ENCODE peak calls at places on chromosome 5, in ten cellular contexts. U is lower lobe of right lung; G is COR-L47; E is activated T-helper 1 cell treated with Interleukin-2 at 50 U/mL for 16 hours; A is GM23248; D is cardiac muscle cell; V is NCI-H510A treated with DMSO at 0.1 percent for 48 hours; C is AG10803; L is D341Med; K is CD4-positive, alpha-beta memory T cell. Z is an unnamed sample.

GRCh38 chr5:128681764-128682664 is 144.0 kb upstream of the FBN2 start:
- DNase-seq in U (no peak), G (peak; percentile 2), E (no peak), A (peak; percentile 2), D (peak; percentile 41), V (peak; percentile 27), C (no peak), L (no peak), K (no peak), Z (no peak)

GRCh38 chr5:141941307-141941706 is 16.7 kb downstream of the PCDH12 start:
- DNase-seq in U (no peak), G (no peak), E (no peak), A (peak; percentile 83), D (peak; percentile 17), V (no peak), C (peak; percentile 81), L (no peak), K (no peak), Z (peak; percentile 3)

GRCh38 chr5:80187274-80187673 is 68.6 kb downstream of the SERINC5 start:
- DNase-seq in U (no peak), G (no peak), E (no peak), A (no peak), D (no peak), V (peak; percentile 22), C (no peak), L (peak; percentile 37), K (no peak), Z (no peak)

GRCh38 chr5:1281038-1281882 is 13.6 kb downstream of the TERT start:
- DNase-seq in U (peak; percentile 23), G (no peak), E (no peak), A (no peak), D (no peak), V (no peak), C (no peak), L (no peak), K (no peak), Z (no peak)

GRCh38 chr5:167294861-167295685 is 996.4 kb upstream of the WWC1 start:
- DNase-seq in U (no peak), G (no peak), E (no peak), A (peak; percentile 86), D (peak; percentile 83), V (no peak), C (peak; percentile 90), L (no peak), K (no peak), Z (peak; percentile 87)

GRCh38 chr5:81425569-81425968 is 31.6 kb upstream of the ACOT12 start:
- DNase-seq in U (no peak), G (peak; percentile 35), E (no peak), A (peak; percentile 68), D (peak; percentile 64), V (peak; percentile 32), C (peak; percentile 57), L (peak; percentile 21), K (peak; percentile 56), Z (no peak)

GRCh38 chr5:59296317-59297264 is 596.9 kb downstream of the PDE4D start:
- DNase-seq in U (no peak), G (no peak), E (no peak), A (peak; percentile 64), D (peak; percentile 56), V (no peak), C (peak; percentile 25), L (no peak), K (no peak), Z (no peak)

GRCh38 chr5:173644700-173645436 is 28.4 kb upstream of the BOD1 start:
- DNase-seq in U (no peak), G (no peak), E (no peak), A (no peak), D (peak; percentile 25), V (no peak), C (peak; percentile 12), L (no peak), K (no peak), Z (no peak)

GRCh38 chr5:100731768-100732167 is 171.3 kb downstream of the ST8SIA4 start:
- DNase-seq in U (no peak), G (no peak), E (no peak), A (no peak), D (no peak), V (peak; percentile 15), C (no peak), L (no peak), K (peak; percentile 38), Z (no peak)

GRCh38 chr5:39547548-39548154 is 122.9 kb upstream of the DAB2 start:
- DNase-seq in U (no peak), G (no peak), E (no peak), A (peak; percentile 84), D (peak; percentile 89), V (peak; percentile 21), C (peak; percentile 76), L (peak; percentile 35), K (peak; percentile 33), Z (peak; percentile 60)

GRCh38 chr5:156559955-156560354 is 233.0 kb downstream of the SGCD start:
- DNase-seq in U (no peak), G (no peak), E (no peak), A (no peak), D (no peak), V (no peak), C (peak; percentile 73), L (no peak), K (no peak), Z (peak; percentile 19)

GRCh38 chr5:51650824-51651223 is 267.6 kb downstream of the ISL1 start:
- DNase-seq in U (no peak), G (no peak), E (no peak), A (no peak), D (no peak), V (no peak), C (no peak), L (no peak), K (no peak), Z (no peak)

GRCh38 chr5:6427689-6428088 is 21.0 kb upstream of the UBE2QL1 start:
- DNase-seq in U (no peak), G (no peak), E (no peak), A (no peak), D (no peak), V (no peak), C (no peak), L (no peak), K (no peak), Z (no peak)

GRCh38 chr5:110478899-110479298 is 247.6 kb downstream of the TMEM232 start:
- DNase-seq in U (no peak), G (no peak), E (no peak), A (peak; percentile 94), D (peak; percentile 77), V (no peak), C (peak; percentile 96), L (no peak), K (no peak), Z (peak; percentile 80)

GRCh38 chr5:122315511-122315910 is 3.5 kb downstream of the SNCAIP start:
- DNase-seq in U (no peak), G (no peak), E (no peak), A (no peak), D (no peak), V (no peak), C (no peak), L (no peak), K (no peak), Z (no peak)

GRCh38 chr5:146877783-146878470 is 630 bp downstream of the PPP2R2B start:
- DNase-seq in U (peak; percentile 44), G (peak; percentile 49), E (peak; percentile 1), A (peak; percentile 43), D (peak; percentile 9), V (no peak), C (peak; percentile 2), L (peak; percentile 76), K (no peak), Z (no peak)

GRCh38 chr5:171388816-171389168 is 1.1 kb downstream of the NPM1 start:
- DNase-seq in U (peak; percentile 14), G (no peak), E (no peak), A (peak; percentile 50), D (no peak), V (no peak), C (no peak), L (no peak), K (no peak), Z (no peak)

GRCh38 chr5:103119067-103119764 is 722 bp downstream of the GIN1 start:
- DNase-seq in U (no peak), G (no peak), E (no peak), A (peak; percentile 45), D (no peak), V (no peak), C (peak; percentile 5), L (no peak), K (no peak), Z (no peak)

GRCh38 chr5:32707394-32707997 is 3.6 kb upstream of the NPR3 start:
- DNase-seq in U (no peak), G (no peak), E (no peak), A (peak; percentile 56), D (peak; percentile 61), V (no peak), C (peak; percentile 47), L (no peak), K (no peak), Z (no peak)

GRCh38 chr5:158514353-158514960 is 585.3 kb downstream of the EBF1 start:
- DNase-seq in U (no peak), G (no peak), E (no peak), A (peak; percentile 84), D (peak; percentile 74), V (no peak), C (peak; percentile 77), L (no peak), K (no peak), Z (peak; percentile 47)

GRCh38 chr5:171845857-171846785 is 60.5 kb downstream of the SMIM23 start:
- DNase-seq in U (no peak), G (no peak), E (no peak), A (peak; percentile 69), D (peak; percentile 22), V (no peak), C (peak; percentile 52), L (no peak), K (no peak), Z (no peak)

GRCh38 chr5:41291323-41291722 is 78.0 kb upstream of the C6 start:
- DNase-seq in U (no peak), G (no peak), E (no peak), A (no peak), D (no peak), V (no peak), C (no peak), L (no peak), K (no peak), Z (no peak)

GRCh38 chr5:22710660-22711059 is 142.5 kb downstream of the CDH12 start:
- DNase-seq in U (no peak), G (no peak), E (no peak), A (no peak), D (no peak), V (no peak), C (no peak), L (no peak), K (no peak), Z (no peak)

GRCh38 chr5:78377056-78377717 is 16.8 kb downstream of the SCAMP1 start:
- DNase-seq in U (no peak), G (no peak), E (no peak), A (peak; percentile 58), D (peak; percentile 36), V (no peak), C (peak; percentile 17), L (no peak), K (no peak), Z (no peak)

GRCh38 chr5:113520429-113520828 is 6.9 kb downstream of the YTHDC2 start:
- DNase-seq in U (no peak), G (no peak), E (no peak), A (peak; percentile 78), D (no peak), V (no peak), C (peak; percentile 46), L (no peak), K (no peak), Z (peak; percentile 14)

GRCh38 chr5:150630459-150631325 is 9.8 kb upstream of the SYNPO start:
- DNase-seq in U (no peak), G (no peak), E (no peak), A (no peak), D (no peak), V (no peak), C (no peak), L (no peak), K (no peak), Z (no peak)

GRCh38 chr5:172756764-172757393 is 14.1 kb downstream of the DUSP1 start:
- DNase-seq in U (no peak), G (no peak), E (no peak), A (no peak), D (no peak), V (no peak), C (no peak), L (no peak), K (no peak), Z (no peak)

GRCh38 chr5:179788193-179788854 is 5.5 kb upstream of the LTC4S start:
- DNase-seq in U (peak; percentile 23), G (no peak), E (no peak), A (no peak), D (no peak), V (no peak), C (no peak), L (no peak), K (no peak), Z (no peak)

Z was measured in GM04504.